ENCODE peak calls at places on chromosome 10, in eight cellular contexts. C is MCF 10A; J is activated CD4-positive, alpha-beta T cell treated with anti-CD3 and anti-CD28 coated beads for 36 hours; U is type B pancreatic cell; A is stimulated activated CD8-positive, alpha-beta memory T cell treated with anti-CD3 and anti-CD28 coated beads, Interleukin-7, amount 100 ng/mL, for 24 hours; B is T-cell; Z is activated naive CD4-positive, alpha-beta T cell treated with anti-CD3 and anti-CD28 coated beads for 36 hours; O is GF-D8. S is an unnamed sample.

GRCh38 chr10:24128066-24128751 is 80.7 kb upstream of the KIAA1217 start:
- DNase-seq in A (no peak), B (no peak), U (no peak), C (no peak), Z (no peak), O (no peak), J (no peak), S (no peak)

GRCh38 chr10:4121531-4122380 is 336.7 kb upstream of the KLF6 start:
- DNase-seq in B (no peak), O (no peak), C (no peak), A (no peak), U (no peak), J (peak), Z (no peak), S (no peak)

GRCh38 chr10:131983780-131984179 is 2.1 kb upstream of the BNIP3 start:
- DNase-seq in U (no peak), Z (no peak), A (no peak), O (no peak), B (no peak), J (no peak), C (peak), S (no peak)

GRCh38 chr10:97889461-97890265 is 40.0 kb downstream of the GOLGA7B start:
- DNase-seq in J (peak), C (peak), Z (peak), B (no peak), A (no peak), U (no peak), O (no peak), S (peak)

GRCh38 chr10:52951819-52952218 is 179.2 kb upstream of the MBL2 start:
- DNase-seq in O (no peak), B (no peak), Z (peak), U (no peak), J (peak), C (peak), A (no peak), S (peak)

GRCh38 chr10:76675951-76676587 is 961.5 kb downstream of the KCNMA1 start:
- DNase-seq in Z (no peak), B (no peak), U (no peak), O (no peak), A (no peak), C (peak), J (no peak), S (no peak)

GRCh38 chr10:48821692-48822091 is 117.9 kb downstream of the LRRC18 start:
- DNase-seq in Z (no peak), J (no peak), A (no peak), U (no peak), C (no peak), B (no peak), O (no peak), S (no peak)

GRCh38 chr10:102394801-102395676 is 466 bp upstream of the NFKB2 start:
- DNase-seq in O (no peak), J (peak), Z (peak), U (peak), C (peak), A (peak), B (peak), S (peak)

GRCh38 chr10:46229144-46229563 is 57.6 kb upstream of the ANTXRL start:
- DNase-seq in O (no peak), A (no peak), J (peak), B (no peak), Z (peak), U (peak), C (peak), S (peak)

GRCh38 chr10:78473016-78473415 is 439.4 kb downstream of the RPS24 start:
- DNase-seq in A (no peak), U (peak), J (no peak), Z (no peak), B (no peak), C (no peak), O (no peak), S (no peak)

GRCh38 chr10:92677708-92678107 is 12.0 kb upstream of the HHEX start:
- DNase-seq in B (no peak), C (no peak), Z (no peak), J (no peak), O (no peak), A (no peak), U (no peak), S (no peak)

GRCh38 chr10:80769700-80770160 is 232.0 kb downstream of the SH2D4B start:
- DNase-seq in C (no peak), U (no peak), B (no peak), Z (no peak), O (peak), J (no peak), A (no peak), S (no peak)

GRCh38 chr10:124653811-124654651 is 90.1 kb downstream of the FAM53B start:
- DNase-seq in B (no peak), U (no peak), A (no peak), C (peak), O (no peak), J (no peak), Z (no peak), S (no peak)

GRCh38 chr10:29714096-29714874 is 79.5 kb upstream of the SVIL start:
- DNase-seq in U (no peak), A (no peak), O (no peak), Z (peak), J (peak), B (no peak), C (peak), S (no peak)

GRCh38 chr10:17001961-17002749 is 127.5 kb downstream of the CUBN start:
- DNase-seq in B (no peak), U (no peak), Z (peak), C (peak), A (no peak), O (no peak), J (peak), S (no peak)

GRCh38 chr10:94608530-94608929 is 62.9 kb downstream of the HELLS start:
- DNase-seq in A (no peak), J (no peak), U (no peak), Z (no peak), C (no peak), O (no peak), B (no peak), S (no peak)

GRCh38 chr10:14414901-14415300 is 84.2 kb upstream of the FRMD4A start:
- DNase-seq in C (peak), O (no peak), A (no peak), B (no peak), U (no peak), J (no peak), Z (no peak), S (no peak)

GRCh38 chr10:29858352-29859267 is 200.8 kb downstream of the JCAD start:
- DNase-seq in B (no peak), U (no peak), J (peak), A (no peak), Z (peak), C (peak), O (no peak), S (peak)

GRCh38 chr10:22978287-22978686 is 50.4 kb downstream of the ARMC3 start:
- DNase-seq in A (no peak), Z (no peak), O (no peak), C (no peak), U (no peak), J (no peak), B (no peak), S (no peak)

GRCh38 chr10:51007781-51008180 is 66.5 kb upstream of the PRKG1 start:
- DNase-seq in J (no peak), Z (no peak), B (no peak), O (no peak), U (no peak), C (peak), A (no peak), S (no peak)

GRCh38 chr10:109474817-109475216 is 448.5 kb downstream of the XPNPEP1 start:
- DNase-seq in U (no peak), Z (no peak), J (no peak), C (no peak), B (no peak), O (no peak), A (no peak), S (no peak)

GRCh38 chr10:123150229-123150985 is 2.5 kb downstream of the HMX2 start:
- DNase-seq in B (no peak), Z (peak), J (no peak), O (peak), C (no peak), U (no peak), A (no peak), S (no peak)

GRCh38 chr10:60536529-60537114 is 146.9 kb upstream of the ANK3 start:
- DNase-seq in J (peak), Z (peak), B (no peak), A (no peak), U (no peak), O (no peak), C (peak), S (no peak)

GRCh38 chr10:600876-601275 is 88.6 kb downstream of the DIP2C start:
- DNase-seq in C (no peak), Z (no peak), J (no peak), O (no peak), U (no peak), A (no peak), B (no peak), S (no peak)

GRCh38 chr10:5599613-5600520 is 66.5 kb downstream of the ASB13 start:
- DNase-seq in Z (no peak), C (no peak), A (no peak), B (no peak), O (no peak), J (no peak), U (no peak), S (no peak)

GRCh38 chr10:77321868-77322267 is 315.7 kb downstream of the KCNMA1 start:
- DNase-seq in O (no peak), B (no peak), A (no peak), Z (no peak), J (no peak), U (no peak), C (no peak), S (no peak)

GRCh38 chr10:21217107-21217506 is 308.4 kb downstream of the SKIDA1 start:
- DNase-seq in O (no peak), U (no peak), A (no peak), J (no peak), Z (no peak), C (no peak), B (no peak), S (no peak)

GRCh38 chr10:50561266-50561665 is 62.5 kb downstream of the SGMS1 start:
- DNase-seq in A (no peak), U (no peak), B (no peak), Z (no peak), C (peak), J (no peak), O (no peak), S (no peak)

GRCh38 chr10:13949844-13950542 is 363.2 kb downstream of the PRPF18 start:
- DNase-seq in B (no peak), A (no peak), O (no peak), J (no peak), U (no peak), C (peak), Z (no peak), S (no peak)

GRCh38 chr10:121654021-121654545 is 55.8 kb upstream of the FGFR2 start:
- DNase-seq in J (no peak), U (no peak), O (no peak), Z (no peak), C (no peak), B (no peak), A (no peak), S (no peak)

GRCh38 chr10:110993024-110993693 is 73.8 kb downstream of the SHOC2 start:
- DNase-seq in U (no peak), B (no peak), Z (peak), C (peak), O (no peak), J (peak), A (no peak), S (no peak)

GRCh38 chr10:12937527-12937926 is 64.0 kb downstream of the CCDC3 start:
- DNase-seq in A (no peak), Z (no peak), O (no peak), J (no peak), B (no peak), C (peak), U (peak), S (no peak)

GRCh38 chr10:68348265-68348741 is 15.6 kb upstream of the PBLD start:
- DNase-seq in A (peak), Z (peak), C (peak), B (peak), U (no peak), O (peak), J (peak), S (no peak)

GRCh38 chr10:110509560-110509959 is 11.9 kb downstream of the DUSP5 start:
- DNase-seq in O (no peak), U (no peak), C (no peak), J (no peak), B (no peak), A (no peak), Z (no peak), S (no peak)

GRCh38 chr10:24396396-24396795 is 187.5 kb downstream of the KIAA1217 start:
- DNase-seq in B (no peak), U (no peak), Z (no peak), C (peak), J (no peak), A (no peak), O (no peak), S (no peak)

GRCh38 chr10:3467052-3467906 is 294.7 kb upstream of the PITRM1 start:
- DNase-seq in A (no peak), J (peak), O (no peak), B (no peak), U (no peak), C (peak), Z (peak), S (no peak)

GRCh38 chr10:47311900-47312662 is 10.2 kb upstream of the GDF2 start:
- DNase-seq in U (peak), Z (peak), B (peak), A (peak), C (peak), J (peak), O (peak), S (peak)

GRCh38 chr10:132994371-132994796 is 52.0 kb upstream of the CFAP46 start:
- DNase-seq in C (no peak), Z (no peak), U (no peak), J (no peak), B (no peak), A (no peak), O (no peak), S (no peak)

GRCh38 chr10:106559442-106559841 is 605.1 kb downstream of the SORCS1 start:
- DNase-seq in O (no peak), C (peak), Z (no peak), B (no peak), U (no peak), J (no peak), A (no peak), S (no peak)

S was measured in H1.